ENCODE peak calls at places on chromosomes 5 and 9, in nine cellular contexts. Q, J, X, H, D, S, P, E and V are unnamed samples.

GRCh38 chr5:92998456-92998855 is 582.6 kb downstream of the NR2F1-AS1 start:
- DNase-seq in X (no peak), E (no peak), S (no peak), D (no peak), Q (no peak), H (no peak), J (peak; percentile 63), P (no peak), V (no peak)

GRCh38 chr9:123642291-123643278 is 286.6 kb downstream of the CRB2 start:
- DNase-seq in H (no peak), S (peak; percentile 70), J (peak; percentile 67), E (peak; percentile 64), P (peak; percentile 72), D (peak; percentile 36), X (no peak), Q (no peak), V (no peak)

GRCh38 chr5:107979272-107979671 is 308.5 kb upstream of the EFNA5 start:
- DNase-seq in Q (no peak), J (peak; percentile 36), E (peak; percentile 11), S (no peak), H (no peak), X (no peak), D (no peak), P (no peak), V (no peak)

GRCh38 chr5:168833936-168834335 is 254.8 kb upstream of the PANK3 start:
- DNase-seq in H (no peak), D (no peak), J (no peak), E (no peak), X (no peak), P (no peak), Q (no peak), S (no peak), V (no peak)

GRCh38 chr5:163504091-163504931 is 1.1 kb upstream of the MAT2B start:
- DNase-seq in Q (peak; percentile 14), H (peak; percentile 56), J (peak; percentile 79), P (peak; percentile 76), D (peak; percentile 23), X (no peak), E (peak; percentile 75), S (peak; percentile 46), V (peak; percentile 47)

GRCh38 chr9:72996106-72996505 is 43.3 kb upstream of the ALDH1A1 start:
- DNase-seq in P (no peak), S (no peak), Q (no peak), X (no peak), D (no peak), J (no peak), E (no peak), H (no peak), V (no peak)

GRCh38 chr5:141783599-141784296 is 94.5 kb downstream of the PCDH1 start:
- DNase-seq in P (no peak), E (no peak), Q (no peak), D (no peak), X (no peak), H (no peak), J (no peak), S (no peak), V (no peak)

GRCh38 chr9:100919526-100919925 is 109.0 kb upstream of the PLPPR1 start:
- DNase-seq in J (no peak), S (no peak), P (no peak), E (no peak), D (no peak), X (no peak), Q (no peak), H (no peak), V (no peak)

GRCh38 chr9:113787871-113788270 is 88.2 kb upstream of the ZNF618 start:
- DNase-seq in Q (no peak), P (no peak), S (no peak), H (no peak), E (no peak), D (no peak), J (no peak), X (no peak), V (no peak)

GRCh38 chr9:27400334-27400875 is 103.5 kb upstream of the EQTN start:
- DNase-seq in S (no peak), H (no peak), J (no peak), E (no peak), Q (no peak), D (no peak), X (no peak), P (no peak), V (no peak)

GRCh38 chr9:89442501-89442978 is 55.4 kb downstream of the SEMA4D start:
- DNase-seq in Q (no peak), S (no peak), J (no peak), P (no peak), X (no peak), E (no peak), D (no peak), H (no peak), V (no peak)

GRCh38 chr9:121914604-121915303 is 178.4 kb downstream of the TTLL11 start:
- DNase-seq in H (no peak), E (no peak), X (no peak), P (no peak), D (no peak), S (no peak), J (no peak), Q (no peak), V (no peak)

GRCh38 chr9:136857166-136857565 is 5.0 kb downstream of the MAMDC4 start:
- DNase-seq in D (peak; percentile 12), Q (no peak), X (no peak), J (no peak), S (peak; percentile 28), P (no peak), H (no peak), E (no peak), V (peak; percentile 36)

GRCh38 chr5:154115314-154115713 is 75.2 kb upstream of the GALNT10 start:
- DNase-seq in Q (no peak), J (no peak), H (no peak), S (no peak), E (no peak), P (no peak), D (no peak), X (no peak), V (no peak)

GRCh38 chr9:111896942-111897830 is 572 bp downstream of the UGCG start:
- DNase-seq in J (peak; percentile 44), H (peak; percentile 13), E (peak; percentile 51), D (peak; percentile 73), S (no peak), P (peak; percentile 79), X (no peak), Q (peak; percentile 46), V (no peak)
- TF ChIP-seq CTCF in J (peak; percentile 8), H (no peak), E (peak; percentile 22), D (peak; percentile 29), S (peak; percentile 13), P (no peak), X (no peak), Q (no peak), V (no peak)

DNA sequence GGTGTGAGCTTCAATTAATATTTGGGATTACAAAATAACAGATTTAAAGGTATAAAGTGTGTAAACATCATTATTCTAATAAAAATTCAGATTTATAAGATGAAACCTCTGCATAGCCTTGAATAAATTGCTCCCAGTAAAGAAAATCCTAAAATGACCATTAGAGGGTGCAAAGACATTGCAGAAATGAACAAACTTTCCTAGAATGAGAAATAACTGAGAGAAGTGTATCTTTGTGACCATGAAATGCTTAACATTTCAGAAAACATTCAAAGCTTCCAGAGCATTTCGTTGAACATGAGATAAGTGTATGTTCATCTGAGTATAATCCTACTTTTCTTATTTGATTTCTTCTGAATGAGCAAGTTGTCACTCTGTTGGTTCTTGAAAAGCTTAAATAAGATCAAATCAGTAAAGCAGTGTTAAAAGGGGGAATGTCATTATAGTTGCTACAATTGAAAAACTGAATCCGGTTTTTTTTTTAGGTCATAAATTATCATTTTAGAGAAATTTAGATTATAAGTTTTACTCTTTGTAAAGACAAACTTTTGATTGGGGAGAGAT is 24.7 kb upstream of the NUDT12 start:
- DNase-seq in S (no peak), P (no peak), Q (no peak), E (peak; percentile 55), J (peak; percentile 64), H (peak; percentile 80), X (no peak), D (no peak), V (no peak)
- TF ChIP-seq CTCF in S (peak; percentile 41), P (peak; percentile 33), Q (peak; percentile 44), E (peak; percentile 57), J (peak; percentile 58), H (peak; percentile 93), X (no peak), D (peak; percentile 43), V (no peak)

DNA sequence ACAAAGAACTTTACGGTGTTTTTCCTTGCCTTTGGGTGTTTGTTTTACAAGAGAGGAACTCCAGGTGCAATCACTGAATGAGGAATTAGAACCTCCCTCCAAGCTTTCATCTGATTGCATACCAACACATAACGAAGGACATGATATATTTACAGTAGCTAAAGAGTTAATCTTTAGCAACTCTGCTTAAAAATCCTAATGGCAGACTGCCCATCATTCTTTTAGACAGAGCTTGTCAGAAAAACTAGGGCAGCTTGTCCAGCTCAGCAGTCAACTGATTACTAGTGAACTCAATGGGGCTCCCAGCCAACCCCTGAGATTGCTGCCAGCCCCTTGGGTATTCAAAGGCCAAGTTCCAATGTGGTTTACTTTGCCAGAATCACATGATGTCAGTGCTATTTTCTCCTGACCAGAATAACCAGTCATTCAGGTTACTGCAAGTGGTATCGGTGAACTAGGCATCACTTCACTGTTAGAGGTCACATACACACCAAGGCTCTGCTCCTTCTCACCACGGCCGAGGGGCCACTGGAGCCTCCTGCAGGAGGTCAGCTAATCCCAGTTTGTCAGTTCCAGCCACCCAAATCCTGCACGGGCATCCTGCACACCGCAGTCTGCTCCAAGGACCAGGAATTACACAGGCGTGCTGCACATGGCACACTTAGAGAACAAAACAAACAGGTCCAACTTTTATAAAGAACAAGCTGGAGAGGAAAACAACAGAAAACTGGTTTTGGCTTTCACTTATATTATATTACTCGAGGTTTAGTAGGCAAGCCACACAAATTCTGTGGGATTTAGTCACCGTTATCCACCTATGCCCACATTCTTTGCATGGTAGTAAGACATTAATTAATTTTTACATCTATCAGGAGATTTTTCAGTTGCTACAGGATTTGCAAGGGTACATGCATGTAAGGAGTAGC is 62.5 kb downstream of the NFIB start:
- DNase-seq in E (peak; percentile 90), X (no peak), S (peak; percentile 91), J (peak; percentile 90), Q (no peak), H (peak; percentile 92), P (peak; percentile 88), D (peak; percentile 87), V (no peak)
- TF ChIP-seq CTCF in E (peak; percentile 5), X (no peak), S (no peak), J (no peak), Q (no peak), H (no peak), P (no peak), D (no peak), V (no peak)

GRCh38 chr5:90162324-90162723 is 247.2 kb downstream of the CETN3 start:
- DNase-seq in J (no peak), P (no peak), S (no peak), X (no peak), E (no peak), D (no peak), H (no peak), Q (no peak), V (no peak)

GRCh38 chr5:90158131-90158530 is 251.4 kb downstream of the CETN3 start:
- DNase-seq in J (no peak), S (no peak), E (no peak), X (no peak), H (no peak), P (no peak), D (no peak), Q (no peak), V (no peak)

GRCh38 chr5:90166816-90167215 is 242.7 kb downstream of the CETN3 start:
- DNase-seq in E (no peak), J (no peak), P (no peak), D (no peak), X (no peak), S (no peak), H (no peak), Q (no peak), V (no peak)

GRCh38 chr5:90161399-90161798 is 248.2 kb downstream of the CETN3 start:
- DNase-seq in P (no peak), E (peak; percentile 96), J (peak; percentile 41), S (peak; percentile 57), X (no peak), H (peak; percentile 29), D (peak; percentile 29), Q (peak; percentile 52), V (no peak)
- TF ChIP-seq CTCF in P (no peak), E (peak; percentile 70), J (peak; percentile 21), S (peak; percentile 13), X (no peak), H (peak; percentile 43), D (peak; percentile 49), Q (no peak), V (peak; percentile 7)